ENCODE peak calls at places on chromosomes 6 and 20, in four cellular contexts. M, Z, B and F are unnamed samples.

GRCh38 chr20:31945790-31946189 is 6.1 kb downstream of the PDRG1 start:
- DNase-seq in M (no peak), Z (no peak), B (no peak), F (no peak)

GRCh38 chr6:35795453-35796071 is 1.6 kb downstream of the CLPS start:
- DNase-seq in M (no peak), Z (no peak), B (no peak), F (no peak)

GRCh38 chr6:37323568-37323967 is 30.2 kb upstream of the RNF8 start:
- DNase-seq in M (no peak), Z (no peak), B (no peak), F (no peak)

GRCh38 chr6:165770430-165771082 is 107.5 kb upstream of the PDE10A start:
- DNase-seq in M (no peak), Z (no peak), B (no peak), F (no peak)

GRCh38 chr6:119172813-119173212 is 94.3 kb upstream of the FAM184A start:
- DNase-seq in M (no peak), Z (no peak), B (no peak), F (no peak)

GRCh38 chr6:155188707-155189496 is 74.9 kb upstream of the CLDN20 start:
- DNase-seq in M (no peak), Z (peak), B (no peak), F (no peak)

GRCh38 chr20:31430568-31431095 is 9.8 kb upstream of the DEFB123 start:
- DNase-seq in M (no peak), Z (no peak), B (no peak), F (no peak)

GRCh38 chr6:35382015-35382414 is 39.7 kb downstream of the PPARD start:
- DNase-seq in M (no peak), Z (no peak), B (no peak), F (no peak)

GRCh38 chr6:126662966-126663365 is 323.1 kb downstream of the CENPW start:
- DNase-seq in M (no peak), Z (no peak), B (no peak), F (no peak)

GRCh38 chr20:14295238-14295637 is 42.2 kb downstream of the FLRT3 start:
- DNase-seq in M (no peak), Z (no peak), B (no peak), F (no peak)

GRCh38 chr6:43739642-43740091 is 30.3 kb upstream of the VEGFA start:
- DNase-seq in M (no peak), Z (no peak), B (no peak), F (no peak)

GRCh38 chr20:32583581-32584045 is 1.5 kb downstream of the NOL4L start:
- DNase-seq in M (no peak), Z (no peak), B (no peak), F (no peak)

GRCh38 chr20:8388707-8389106 is 256.6 kb downstream of the PLCB1 start:
- DNase-seq in M (no peak), Z (no peak), B (no peak), F (no peak)

GRCh38 chr6:118558811-118559217 is 10.7 kb downstream of the PLN start:
- DNase-seq in M (no peak), Z (no peak), B (no peak), F (no peak)

GRCh38 chr6:111872521-111873177 is 603 bp downstream of the FYN start:
- DNase-seq in M (no peak), Z (peak), B (no peak), F (no peak)

GRCh38 chr20:17066955-17067354 is 159.9 kb upstream of the PCSK2 start:
- DNase-seq in M (no peak), Z (no peak), B (no peak), F (no peak)

GRCh38 chr6:127022297-127022696 is 96.2 kb upstream of the RSPO3 start:
- DNase-seq in M (no peak), Z (no peak), B (peak), F (no peak)

GRCh38 chr20:48215536-48215935 is 430.3 kb upstream of the SULF2 start:
- DNase-seq in M (no peak), Z (peak), B (no peak), F (no peak)

GRCh38 chr20:9359561-9360308 is 154.7 kb upstream of the LAMP5 start:
- DNase-seq in M (no peak), Z (peak), B (no peak), F (no peak)

GRCh38 chr6:163635731-163636344 is 221.3 kb downstream of the QKI start:
- DNase-seq in M (no peak), Z (no peak), B (no peak), F (no peak)

GRCh38 chr6:74607934-74608333 is 597.9 kb downstream of the COL12A1 start:
- DNase-seq in M (no peak), Z (no peak), B (no peak), F (no peak)

GRCh38 chr6:149368065-149368464 is 32.0 kb upstream of the SUMO4 start:
- DNase-seq in M (no peak), Z (no peak), B (no peak), F (no peak)

GRCh38 chr6:28207244-28208179 is 17.6 kb upstream of the ZSCAN9 start:
- DNase-seq in M (no peak), Z (no peak), B (no peak), F (no peak)

GRCh38 chr6:142152731-142153130 is 5.7 kb downstream of the VTA1 start:
- DNase-seq in M (no peak), Z (peak), B (no peak), F (no peak)

GRCh38 chr6:132220800-132221199 is 180.5 kb downstream of the MOXD1 start:
- DNase-seq in M (no peak), Z (no peak), B (no peak), F (no peak)

GRCh38 chr6:122530440-122531046 is 58.9 kb upstream of the SERINC1 start:
- DNase-seq in M (no peak), Z (peak), B (peak), F (no peak)

GRCh38 chr6:132202569-132202968 is 198.7 kb downstream of the MOXD1 start:
- DNase-seq in M (no peak), Z (no peak), B (no peak), F (no peak)

GRCh38 chr6:142377112-142377848 is 75.5 kb downstream of the ADGRG6 start:
- DNase-seq in M (no peak), Z (peak), B (no peak), F (no peak)

GRCh38 chr6:170271771-170272314 is 19.0 kb downstream of the DLL1 start:
- DNase-seq in M (no peak), Z (no peak), B (no peak), F (no peak)

GRCh38 chr6:51414361-51414760 is 595.7 kb downstream of the TFAP2B start:
- DNase-seq in M (no peak), Z (no peak), B (no peak), F (no peak)

GRCh38 chr20:53622247-53623114 is 28.8 kb upstream of the ZNF217 start:
- DNase-seq in M (no peak), Z (no peak), B (no peak), F (no peak)

GRCh38 chr6:5995705-5996686 is 10.7 kb downstream of the NRN1 start:
- DNase-seq in M (no peak), Z (no peak), B (no peak), F (no peak)

GRCh38 chr20:38423541-38423940 is 11.6 kb downstream of the SNHG17 start:
- DNase-seq in M (no peak), Z (no peak), B (no peak), F (no peak)

GRCh38 chr6:109351231-109352132 is 30.8 kb downstream of the CD164 start:
- DNase-seq in M (no peak), Z (no peak), B (no peak), F (no peak)

GRCh38 chr20:25050501-25051350 is 7.2 kb downstream of the ACSS1 start:
- DNase-seq in M (no peak), Z (no peak), B (no peak), F (no peak)